ENCODE peak calls at places on chromosome 16, in nine cellular contexts. L is Calu3, C is cardiac muscle cell, R is cardiac fibroblast, G is GM12865, T is body of pancreas, H is HCT116, U is thyroid gland, Q is psoas muscle. S is an unnamed sample.

GRCh38 chr16:75252946-75253911 is 1.8 kb upstream of the BCAR1 start:
- DNase-seq in R (peak; percentile 89), Q (no peak), G (no peak), L (no peak), C (peak; percentile 92), T (no peak), H (no peak), U (peak; percentile 80), S (peak; percentile 56)

GRCh38 chr16:57374067-57374534 is 1.8 kb downstream of the CX3CL1 start:
- DNase-seq in T (no peak), Q (no peak), C (peak; percentile 67), R (peak; percentile 43), U (peak; percentile 19), L (no peak), H (no peak), G (no peak), S (no peak)

GRCh38 chr16:17105239-17105721 is 365.5 kb downstream of the XYLT1 start:
- DNase-seq in U (no peak), C (no peak), H (no peak), T (no peak), Q (no peak), R (no peak), L (no peak), G (no peak), S (no peak)

GRCh38 chr16:82368041-82368440 is 198.0 kb upstream of the MPHOSPH6 start:
- DNase-seq in H (peak; percentile 38), C (peak; percentile 35), U (peak; percentile 26), Q (peak; percentile 59), G (peak; percentile 36), L (peak; percentile 24), T (peak; percentile 56), R (peak; percentile 17), S (no peak)

GRCh38 chr16:47460301-47460754 is 535 bp downstream of the ITFG1 start:
- DNase-seq in G (no peak), R (peak; percentile 7), H (no peak), T (peak; percentile 6), L (peak; percentile 4), C (no peak), U (no peak), Q (no peak), S (no peak)

GRCh38 chr16:50335198-50335958 is 33.4 kb downstream of the BRD7 start:
- DNase-seq in U (no peak), G (peak; percentile 90), Q (no peak), R (no peak), C (no peak), H (no peak), T (no peak), L (no peak), S (no peak)

GRCh38 chr16:86510465-86511261 is at the start of gene FOXF1:
- DNase-seq in U (no peak), T (no peak), C (peak; percentile 61), Q (peak; percentile 50), G (peak; percentile 11), L (no peak), H (no peak), R (peak; percentile 41), S (no peak)

GRCh38 chr16:48444574-48444973 is 59.4 kb upstream of the SIAH1 start:
- DNase-seq in Q (peak; percentile 59), U (peak; percentile 30), R (peak; percentile 90), L (peak; percentile 41), T (no peak), G (no peak), H (peak; percentile 73), C (peak; percentile 91), S (no peak)

GRCh38 chr16:86597126-86597879 is 19.0 kb downstream of the FOXL1 start:
- DNase-seq in C (no peak), G (no peak), U (no peak), H (no peak), T (no peak), Q (no peak), L (no peak), R (no peak), S (no peak)

GRCh38 chr16:20901441-20902112 is 1.0 kb downstream of the LYRM1 start:
- DNase-seq in G (peak; percentile 76), L (peak; percentile 81), T (peak; percentile 53), C (peak; percentile 67), Q (peak; percentile 67), U (peak; percentile 56), H (no peak), R (peak; percentile 75), S (no peak)

GRCh38 chr16:1159973-1160772 is 7.3 kb downstream of the CACNA1H start:
- DNase-seq in U (peak; percentile 90), R (no peak), C (no peak), H (no peak), Q (peak; percentile 77), T (peak; percentile 82), G (no peak), L (peak; percentile 52), S (no peak)

GRCh38 chr16:72188512-72188911 is 16.6 kb upstream of the PMFBP1 start:
- DNase-seq in Q (no peak), G (no peak), T (peak; percentile 15), H (no peak), R (no peak), U (no peak), C (no peak), L (no peak), S (no peak)

GRCh38 chr16:391885-392335 is 5.1 kb upstream of the NME4 start:
- DNase-seq in L (peak; percentile 71), T (peak; percentile 68), Q (peak; percentile 80), R (peak; percentile 71), H (no peak), U (peak; percentile 58), G (peak; percentile 75), C (peak; percentile 75), S (no peak)

DNA sequence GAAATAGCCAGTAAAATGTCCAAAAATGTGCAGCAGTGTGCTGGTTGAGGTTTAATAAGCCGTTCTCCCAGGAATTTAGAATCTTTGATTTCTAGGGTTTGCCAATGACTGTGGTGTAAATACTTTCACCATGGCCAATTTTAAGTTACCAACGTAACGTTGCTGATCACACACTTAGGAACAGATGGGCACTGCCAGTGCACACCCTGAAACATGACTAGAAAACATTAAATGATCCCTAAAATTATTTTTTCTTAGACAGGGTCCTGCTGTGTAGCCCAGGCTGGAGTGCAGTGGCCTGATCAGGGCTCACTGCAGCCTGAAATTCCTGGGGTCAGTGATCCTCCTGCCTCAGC is 3.2 kb downstream of the CA5A start:
- DNase-seq in T (no peak), Q (no peak), G (no peak), U (no peak), L (no peak), C (no peak), H (no peak), R (no peak), S (no peak)
- TF ChIP-seq CTCF in T (no peak), Q (no peak), G (no peak), U (no peak), L (no peak), C (no peak), H (no peak), R (no peak), S (no peak)

DNA sequence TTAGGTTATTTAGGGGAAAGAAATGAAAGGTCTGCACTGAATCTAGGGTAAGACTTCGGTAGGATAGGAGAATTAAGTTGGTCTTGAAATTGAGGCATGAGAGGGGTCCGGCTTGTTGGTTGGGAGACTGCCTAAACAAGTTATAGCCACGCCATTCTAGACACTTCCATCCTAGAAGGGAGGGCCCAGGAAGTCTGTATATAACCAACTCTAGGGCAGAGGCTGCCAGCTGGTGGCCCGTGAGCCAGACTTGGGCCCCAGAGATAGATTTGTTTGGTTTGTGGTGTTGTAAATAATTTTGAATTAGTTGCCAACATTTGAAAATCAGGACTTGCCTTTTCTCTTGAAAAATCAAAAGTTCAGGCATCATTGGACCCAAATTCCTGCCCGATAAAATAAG is 15.8 kb downstream of the SLC7A6 start:
- DNase-seq in Q (no peak), C (no peak), G (no peak), R (no peak), T (no peak), L (no peak), H (no peak), U (no peak), S (no peak)
- TF ChIP-seq CTCF in Q (no peak), C (no peak), G (no peak), R (no peak), T (no peak), L (no peak), H (no peak), U (no peak), S (no peak)

GRCh38 chr16:56246051-56246817 is 54.9 kb downstream of the GNAO1 start:
- DNase-seq in G (no peak), U (peak; percentile 69), L (no peak), H (no peak), Q (no peak), C (no peak), T (no peak), R (no peak), S (peak; percentile 14)
- TF ChIP-seq CTCF in G (no peak), U (peak; percentile 17), L (no peak), H (no peak), Q (no peak), C (no peak), T (no peak), R (no peak), S (no peak)

DNA sequence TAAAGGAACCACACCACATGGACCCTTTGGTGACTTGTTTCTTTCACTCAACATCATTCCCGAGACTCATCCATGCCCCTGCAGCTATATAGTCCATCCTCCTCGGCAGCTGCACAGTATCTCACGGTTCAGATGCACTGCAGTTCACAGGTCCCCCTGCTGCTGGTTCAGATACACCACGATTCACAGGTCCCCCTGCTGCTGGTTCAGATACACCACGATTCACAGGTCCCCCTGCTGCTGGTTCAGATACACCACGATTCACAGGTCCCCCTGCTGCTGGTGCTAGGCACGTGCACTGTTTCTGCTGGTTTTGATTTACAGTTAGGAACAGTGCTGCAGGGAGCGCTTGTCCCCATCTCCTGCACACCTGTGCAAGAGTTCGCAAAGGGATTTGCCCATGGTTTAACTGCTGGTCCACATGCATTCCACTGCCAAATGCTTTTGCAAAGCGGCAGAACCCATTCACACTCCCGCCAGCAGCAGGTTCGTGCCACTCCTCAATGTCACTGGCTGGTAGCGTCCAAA is 3.8 kb downstream of the HSDL1 start:
- DNase-seq in H (peak; percentile 34), T (no peak), C (no peak), Q (no peak), R (no peak), U (no peak), G (peak; percentile 60), L (peak; percentile 15), S (no peak)
- TF ChIP-seq CTCF in H (peak; percentile 63), T (no peak), C (no peak), Q (no peak), R (no peak), U (no peak), G (peak; percentile 17), L (no peak), S (no peak)

GRCh38 chr16:55120408-55120807 is 189.7 kb downstream of the IRX5 start:
- DNase-seq in L (no peak), T (no peak), H (no peak), G (no peak), Q (no peak), U (no peak), R (no peak), C (no peak), S (no peak)
- TF ChIP-seq CTCF in L (no peak), T (no peak), H (no peak), G (no peak), Q (peak; percentile 29), U (no peak), R (no peak), C (no peak), S (no peak)

DNA sequence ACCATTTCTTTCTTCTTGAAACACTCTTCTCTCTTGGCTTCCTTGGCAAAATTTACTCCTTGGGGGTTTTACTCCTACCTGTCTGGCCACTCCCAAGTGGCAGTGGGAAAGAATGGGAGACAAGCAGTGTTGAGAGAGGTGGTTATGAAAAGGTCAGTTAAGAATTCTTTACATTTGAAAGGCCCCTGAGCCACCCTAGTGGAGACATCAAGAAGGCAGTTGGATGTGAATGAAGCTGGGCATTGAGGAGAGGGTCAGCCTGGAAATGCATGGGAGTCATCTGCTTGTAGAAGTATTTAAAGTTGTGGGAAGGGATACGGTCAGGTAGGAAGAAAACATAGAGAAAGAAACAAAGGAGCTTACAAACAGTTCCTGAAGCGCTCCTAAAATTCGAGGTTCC is 42.3 kb upstream of the CCNF start:
- DNase-seq in L (no peak), H (peak; percentile 3), R (no peak), C (no peak), U (no peak), Q (no peak), G (no peak), T (no peak), S (no peak)
- TF ChIP-seq CTCF in L (peak; percentile 31), H (peak; percentile 41), R (peak; percentile 40), C (peak; percentile 13), U (no peak), Q (no peak), G (peak; percentile 10), T (no peak), S (peak; percentile 19)

S was measured in AG04449.